ENCODE peak calls at places on chromosome 10, in ten cellular contexts. V is retina; X is type B pancreatic cell; A is effector CD4-positive, alpha-beta T cell; G is EH; R is GM13976; P is transverse colon; K is RCC 7860; F is stimulated activated CD4-positive, alpha-beta T cell treated with anti-CD3 and anti-CD28 coated beads, Interleukin-1b, Interleukin-23, amount 100 ng/mL, for 1 hour; H is RKO. N is an unnamed sample.

GRCh38 chr10:34804306-34804705 is 10.8 kb downstream of the PARD3 start:
- DNase-seq in K (peak; percentile 45), F (no peak), P (no peak), V (no peak), X (no peak), H (no peak), A (no peak), G (no peak), R (no peak), N (no peak)

GRCh38 chr10:116589911-116590310 is 848 bp upstream of the PNLIPRP1 start:
- DNase-seq in H (no peak), A (no peak), G (no peak), V (no peak), F (no peak), P (peak; percentile 47), R (no peak), K (no peak), X (no peak), N (no peak)

GRCh38 chr10:46052791-46053375 is 6.8 kb upstream of the MSMB start:
- DNase-seq in F (no peak), K (no peak), P (no peak), A (no peak), R (no peak), H (no peak), G (no peak), X (no peak), V (no peak), N (no peak)

GRCh38 chr10:45375716-45376231 is 1.8 kb downstream of the ALOX5 start:
- DNase-seq in K (no peak), X (no peak), F (no peak), A (no peak), G (no peak), P (no peak), H (no peak), R (peak; percentile 27), V (no peak), N (no peak)

GRCh38 chr10:131816157-131816775 is 84.5 kb upstream of the PPP2R2D start:
- DNase-seq in G (no peak), A (no peak), F (no peak), K (no peak), H (no peak), P (no peak), V (no peak), R (no peak), X (peak; percentile 54), N (no peak)

GRCh38 chr10:118017850-118018249 is 28.9 kb downstream of the RAB11FIP2 start:
- DNase-seq in A (no peak), G (no peak), F (no peak), K (no peak), V (peak; percentile 38), X (no peak), R (no peak), H (no peak), P (no peak), N (no peak)

GRCh38 chr10:101783736-101784118 is 481 bp upstream of the NPM3 start:
- DNase-seq in R (no peak), A (no peak), H (peak; percentile 47), V (no peak), P (no peak), G (no peak), X (no peak), K (no peak), F (no peak), N (no peak)

GRCh38 chr10:48199580-48200377 is 74.7 kb downstream of the FRMPD2 start:
- DNase-seq in V (no peak), F (no peak), X (no peak), A (no peak), H (peak; percentile 19), R (no peak), G (peak; percentile 92), K (no peak), P (no peak), N (peak; percentile 52)

GRCh38 chr10:132207536-132208488 is 21.1 kb downstream of the DPYSL4 start:
- DNase-seq in H (no peak), G (no peak), P (no peak), F (no peak), V (no peak), A (no peak), R (no peak), X (no peak), K (no peak), N (no peak)

GRCh38 chr10:95835149-95835860 is 72.5 kb upstream of the CC2D2B start:
- DNase-seq in X (no peak), V (no peak), P (no peak), H (no peak), K (no peak), A (no peak), F (no peak), R (no peak), G (peak; percentile 81), N (no peak)

GRCh38 chr10:126268104-126268900 is 120.0 kb downstream of the ADAM12 start:
- DNase-seq in P (no peak), H (no peak), V (no peak), R (no peak), X (no peak), A (no peak), K (peak; percentile 36), F (no peak), G (no peak), N (no peak)

GRCh38 chr10:110775022-110775379 is 96.7 kb upstream of the PDCD4 start:
- DNase-seq in R (no peak), A (no peak), G (no peak), V (no peak), K (no peak), X (no peak), H (no peak), F (no peak), P (no peak), N (no peak)

GRCh38 chr10:70584941-70585544 is 17.5 kb downstream of the PRF1 start:
- DNase-seq in X (no peak), R (no peak), H (no peak), P (no peak), F (no peak), G (no peak), K (no peak), V (peak; percentile 69), A (no peak), N (no peak)

GRCh38 chr10:98096731-98097130 is 37.7 kb upstream of the R3HCC1L start:
- DNase-seq in X (no peak), F (no peak), G (no peak), H (no peak), A (no peak), K (no peak), P (no peak), R (no peak), V (no peak), N (no peak)

GRCh38 chr10:121880842-121881423 is 46.9 kb downstream of the ATE1 start:
- DNase-seq in K (no peak), F (no peak), G (no peak), R (peak; percentile 23), A (no peak), P (no peak), X (no peak), V (no peak), H (no peak), N (no peak)

GRCh38 chr10:110323503-110323902 is 18.8 kb upstream of the SMNDC1 start:
- DNase-seq in R (no peak), H (peak; percentile 84), F (no peak), G (peak; percentile 95), P (no peak), V (no peak), K (peak; percentile 95), A (no peak), X (no peak), N (peak; percentile 92)

GRCh38 chr10:124547651-124548168 is 86.1 kb downstream of the LHPP start:
- DNase-seq in V (no peak), K (no peak), A (no peak), H (no peak), X (no peak), R (no peak), F (no peak), G (no peak), P (no peak), N (no peak)

GRCh38 chr10:59872892-59873463 is 33.4 kb downstream of the CCDC6 start:
- DNase-seq in G (peak; percentile 94), P (peak; percentile 49), X (no peak), A (no peak), F (no peak), V (no peak), R (no peak), K (no peak), H (no peak), N (peak; percentile 92)

GRCh38 chr10:132696204-132696603 is 89.7 kb downstream of the NKX6-2 start:
- DNase-seq in V (no peak), A (no peak), F (no peak), P (no peak), H (no peak), G (no peak), X (peak; percentile 6), R (no peak), K (no peak), N (no peak)

GRCh38 chr10:70348228-70348850 is 34.1 kb downstream of the LRRC20 start:
- DNase-seq in A (no peak), P (no peak), H (no peak), F (no peak), G (peak; percentile 56), K (peak; percentile 10), V (peak; percentile 15), R (peak; percentile 56), X (no peak), N (peak; percentile 23)

GRCh38 chr10:121237718-121238117 is 360.5 kb downstream of the FGFR2 start:
- DNase-seq in K (no peak), P (no peak), V (no peak), G (no peak), F (no peak), X (no peak), H (no peak), R (no peak), A (no peak), N (no peak)

GRCh38 chr10:83935337-83935736 is 204.0 kb upstream of the GHITM start:
- DNase-seq in K (no peak), R (no peak), A (no peak), H (no peak), F (no peak), X (no peak), G (no peak), V (no peak), P (no peak), N (no peak)

GRCh38 chr10:80277567-80278250 is 11.7 kb downstream of the MAT1A start:
- DNase-seq in X (no peak), F (no peak), R (no peak), G (no peak), A (no peak), K (no peak), V (no peak), P (no peak), H (no peak), N (no peak)

GRCh38 chr10:12431453-12432101 is 82.2 kb downstream of the CAMK1D start:
- DNase-seq in F (no peak), P (no peak), X (no peak), G (no peak), R (no peak), V (no peak), A (no peak), H (no peak), K (no peak), N (no peak)

GRCh38 chr10:17835688-17836087 is 26.5 kb downstream of the MRC1 start:
- DNase-seq in X (no peak), K (peak; percentile 96), A (no peak), V (no peak), H (peak; percentile 78), R (no peak), P (no peak), G (peak; percentile 96), F (no peak), N (peak; percentile 88)

GRCh38 chr10:100470367-100470766 is 7.6 kb downstream of the WNT8B start:
- DNase-seq in A (no peak), K (no peak), P (no peak), R (no peak), V (no peak), H (peak; percentile 18), F (no peak), X (no peak), G (peak; percentile 74), N (no peak)

GRCh38 chr10:60827791-60828488 is 49.7 kb downstream of the CDK1 start:
- DNase-seq in H (no peak), K (peak; percentile 46), F (no peak), A (no peak), X (no peak), G (peak; percentile 89), P (no peak), R (no peak), V (no peak), N (peak; percentile 75)

GRCh38 chr10:1404953-1405260 is 332.4 kb downstream of the ADARB2 start:
- DNase-seq in A (no peak), K (no peak), R (no peak), V (no peak), H (no peak), P (no peak), G (no peak), F (no peak), X (no peak), N (no peak)

N was measured in brain microvascular endothelial cell.